ENCODE peak calls at places on chromosome 12, in four cellular contexts. G, I, Z and T are unnamed samples.

GRCh38 chr12:124737040-124737419 is 126.6 kb downstream of the SCARB1 start:
- DNase-seq in Z (peak; percentile 69), I (no peak), G (no peak), T (no peak)

GRCh38 chr12:21940972-21941521 is at the start of gene ABCC9:
- DNase-seq in Z (no peak), I (peak; percentile 81), G (peak; percentile 68), T (peak; percentile 62)

GRCh38 chr12:1131811-1132224 is 140.8 kb downstream of the ERC1 start:
- DNase-seq in Z (peak; percentile 61), I (no peak), G (no peak), T (no peak)

GRCh38 chr12:105485926-105486325 is 155.4 kb downstream of the C12orf75 start:
- DNase-seq in Z (no peak), G (no peak), I (no peak), T (no peak)

GRCh38 chr12:120422892-120423456 is 14.9 kb upstream of the COX6A1 start:
- DNase-seq in G (no peak), Z (no peak), I (no peak), T (no peak)

GRCh38 chr12:64104376-64104775 is 117.7 kb downstream of the KICS2 start:
- DNase-seq in I (peak; percentile 90), G (no peak), Z (peak; percentile 44), T (no peak)

GRCh38 chr12:113149361-113150150 is at the start of gene CFAP73:
- DNase-seq in I (no peak), Z (peak; percentile 85), G (peak; percentile 59), T (peak; percentile 70)

GRCh38 chr12:27970981-27971489 is 1.5 kb downstream of the PTHLH start:
- DNase-seq in G (no peak), Z (peak; percentile 19), I (no peak), T (no peak)

GRCh38 chr12:50032516-50033316 is 7.4 kb upstream of the RACGAP1 start:
- DNase-seq in Z (no peak), G (no peak), I (peak; percentile 58), T (peak; percentile 28)

GRCh38 chr12:116525418-116526001 is 33.7 kb upstream of the MAP1LC3B2 start:
- DNase-seq in I (peak; percentile 92), G (peak; percentile 48), Z (peak; percentile 95), T (peak; percentile 87)
- H3K4me3 ChIP-seq in I (peak overlapping the region; percentile 22), G (no peak overlapping the region), Z (peak overlapping the region; percentile 13), T (no peak overlapping the region)

GRCh38 chr12:53098354-53098981 is 1.0 kb downstream of the IGFBP6 start:
- DNase-seq in I (peak; percentile 86), G (peak; percentile 37), Z (peak; percentile 82), T (peak; percentile 82)
- H3K4me3 ChIP-seq in I (peak overlapping the region; percentile 60), G (peak overlapping the region; percentile 80), Z (peak overlapping the region; percentile 59), T (peak overlapping the region; percentile 69)

GRCh38 chr12:122399254-122399591 is 23.2 kb downstream of the CLIP1 start:
- DNase-seq in G (no peak), I (no peak), Z (no peak), T (no peak)
- H3K4me3 ChIP-seq in G (peak overlapping the region; percentile 41), I (peak overlapping the region; percentile 18), Z (no peak overlapping the region), T (peak overlapping the region; percentile 19)

DNA sequence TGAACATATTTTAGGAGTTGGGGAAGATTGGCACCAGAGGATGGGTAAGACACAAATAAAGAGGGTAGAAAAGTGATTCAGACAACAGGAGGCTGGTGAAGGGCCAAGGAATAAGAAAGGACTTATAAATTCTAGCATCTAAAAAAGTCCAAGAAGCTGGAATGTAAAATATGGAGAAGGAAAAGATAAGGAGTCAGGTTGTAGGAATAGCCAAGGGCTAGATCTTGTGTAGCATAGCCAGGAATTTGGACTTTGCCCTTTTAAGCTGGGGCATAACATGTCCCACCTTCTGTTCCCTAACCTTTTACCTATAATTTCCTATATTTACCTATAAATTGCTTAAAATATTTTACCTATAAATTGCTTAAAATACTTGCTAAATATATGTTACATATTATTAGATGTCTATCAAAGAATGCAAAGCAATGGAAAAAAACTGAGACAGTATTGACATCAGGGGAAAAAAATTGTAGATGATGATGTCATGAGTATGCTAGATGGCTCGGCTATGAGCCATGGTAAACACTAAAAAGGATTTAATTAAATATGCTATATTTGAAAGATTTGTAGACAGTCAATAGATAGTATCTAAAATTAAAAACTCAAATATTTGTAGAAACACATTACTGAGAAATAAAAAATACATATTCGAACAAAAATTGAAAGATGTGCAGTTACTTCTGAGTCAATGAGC is 99.7 kb upstream of the PLEKHG7 start:
- DNase-seq in I (no peak), G (no peak), Z (no peak), T (no peak)
- H3K4me3 ChIP-seq in I (no peak overlapping the region), G (no peak overlapping the region), Z (no peak overlapping the region), T (no peak overlapping the region)

GRCh38 chr12:12319501-12320322 is 30.3 kb downstream of the MANSC1 start:
- DNase-seq in G (no peak), I (peak; percentile 55), Z (peak; percentile 29), T (no peak)
- H3K4me3 ChIP-seq in G (peak overlapping the region; percentile 17), I (peak overlapping the region; percentile 30), Z (peak overlapping the region; percentile 0), T (peak overlapping the region; percentile 19)